ENCODE peak calls at places on chromosomes 11 and 22, in eight cellular contexts. E is GM23248, N is H1, T is kidney, B is IMR-90, U is fibroblast of lung, S is PC-3, I is adipocyte. H is an unnamed sample.

GRCh38 chr22:45452565-45453449 is 39.3 kb downstream of the RIBC2 start:
- DNase-seq in S (no peak), N (no peak), B (peak; percentile 67), U (peak; percentile 53), I (peak; percentile 71), T (no peak), E (peak; percentile 86), H (no peak)

GRCh38 chr11:76219243-76219642 is 12.9 kb upstream of the WNT11 start:
- DNase-seq in S (no peak), N (no peak), T (peak; percentile 21), U (no peak), E (no peak), I (no peak), B (no peak), H (no peak)

GRCh38 chr11:13065200-13065787 is 56.2 kb downstream of the RASSF10 start:
- DNase-seq in B (no peak), E (no peak), N (no peak), T (no peak), I (no peak), S (no peak), U (no peak), H (no peak)

GRCh38 chr11:31809543-31809856 is 1.6 kb downstream of the PAX6 start:
- DNase-seq in I (no peak), S (peak; percentile 10), E (no peak), B (no peak), N (no peak), U (peak; percentile 23), T (no peak), H (no peak)

GRCh38 chr11:313304-313786 is 495 bp upstream of the IFITM1 start:
- DNase-seq in S (no peak), B (no peak), N (no peak), E (peak; percentile 27), I (no peak), T (peak; percentile 75), U (no peak), H (no peak)

GRCh38 chr11:61567286-61568061 is 13.4 kb downstream of the SYT7 start:
- DNase-seq in T (peak; percentile 91), S (peak; percentile 81), N (peak; percentile 58), I (peak; percentile 84), B (peak; percentile 73), U (peak; percentile 71), E (peak; percentile 85), H (peak; percentile 97)

GRCh38 chr11:79259800-79260199 is 181.0 kb downstream of the TENM4 start:
- DNase-seq in S (peak; percentile 31), U (no peak), T (no peak), E (no peak), N (no peak), I (peak; percentile 8), B (no peak), H (peak; percentile 20)

GRCh38 chr22:20395181-20395896 is 1.4 kb downstream of the ZNF74 start:
- DNase-seq in T (no peak), B (no peak), N (no peak), I (no peak), U (no peak), S (no peak), E (no peak), H (no peak)

GRCh38 chr11:128417607-128418324 is 169.6 kb downstream of the ETS1 start:
- DNase-seq in S (peak; percentile 78), N (no peak), E (peak; percentile 93), B (peak; percentile 96), U (peak; percentile 95), T (no peak), I (peak; percentile 89), H (no peak)

GRCh38 chr22:28395920-28396447 is 283.7 kb downstream of the TTC28 start:
- DNase-seq in T (no peak), N (no peak), E (peak; percentile 51), I (peak; percentile 55), B (peak; percentile 48), S (peak; percentile 4), U (peak; percentile 78), H (no peak)

GRCh38 chr22:24937114-24937513 is 9.4 kb downstream of the LHFPL7 start:
- DNase-seq in B (no peak), N (no peak), T (no peak), U (peak; percentile 7), S (peak; percentile 49), E (peak; percentile 35), I (peak; percentile 7), H (peak; percentile 72)

GRCh38 chr11:126246636-126247035 is 22.1 kb downstream of the SRPRA start:
- DNase-seq in S (no peak), T (no peak), I (peak; percentile 40), N (no peak), E (peak; percentile 67), U (peak; percentile 50), B (peak; percentile 59), H (no peak)

GRCh38 chr11:72732329-72732728 is 19.9 kb downstream of the ARAP1 start:
- DNase-seq in I (peak; percentile 25), S (no peak), U (no peak), B (no peak), N (no peak), T (peak; percentile 58), E (peak; percentile 46), H (no peak)

GRCh38 chr11:3140291-3140603 is 24.9 kb downstream of the OSBPL5 start:
- DNase-seq in B (no peak), T (no peak), U (no peak), I (no peak), S (no peak), E (no peak), N (no peak), H (no peak)

GRCh38 chr22:30970356-30970746 is 1.3 kb downstream of the TUG1 start:
- DNase-seq in B (no peak), N (no peak), T (no peak), U (no peak), S (no peak), I (peak; percentile 4), E (peak; percentile 13), H (no peak)

GRCh38 chr11:102010776-102011500 is 36.3 kb upstream of the CFAP300 start:
- DNase-seq in B (peak; percentile 82), I (peak; percentile 91), U (peak; percentile 92), N (peak; percentile 61), E (peak; percentile 95), T (peak; percentile 74), S (peak; percentile 99), H (peak; percentile 94)

GRCh38 chr11:128424271-128424709 is 163.1 kb downstream of the ETS1 start:
- DNase-seq in N (no peak), B (no peak), T (peak; percentile 73), S (no peak), I (no peak), E (peak; percentile 40), U (peak; percentile 47), H (peak; percentile 57)

GRCh38 chr11:23611726-23612125 is 751.5 kb upstream of the CCDC179 start:
- DNase-seq in S (no peak), I (peak; percentile 7), N (no peak), T (no peak), E (no peak), U (no peak), B (no peak), H (no peak)

GRCh38 chr11:116882386-116882785 is 45.0 kb upstream of the APOA1 start:
- DNase-seq in S (peak; percentile 32), I (peak; percentile 56), N (no peak), U (peak; percentile 89), B (peak; percentile 93), T (no peak), E (peak; percentile 88), H (no peak)

GRCh38 chr11:67656278-67656922 is 5.9 kb upstream of the ACY3 start:
- DNase-seq in S (no peak), E (no peak), N (no peak), T (no peak), U (peak; percentile 33), I (no peak), B (peak; percentile 7), H (peak; percentile 3)

GRCh38 chr22:36339171-36340065 is 48.3 kb downstream of the MYH9 start:
- DNase-seq in E (peak; percentile 93), T (no peak), U (peak; percentile 89), I (peak; percentile 73), B (peak; percentile 78), S (no peak), N (no peak), H (no peak)

GRCh38 chr11:926341-926916 is 759 bp downstream of the AP2A2 start:
- DNase-seq in I (peak; percentile 90), S (peak; percentile 47), E (peak; percentile 85), B (peak; percentile 69), N (no peak), U (peak; percentile 70), T (no peak), H (peak; percentile 58)

GRCh38 chr22:45224988-45225731 is 15.5 kb downstream of the KIAA0930 start:
- DNase-seq in T (no peak), B (no peak), E (no peak), I (no peak), U (no peak), S (no peak), N (no peak), H (peak; percentile 29)

DNA sequence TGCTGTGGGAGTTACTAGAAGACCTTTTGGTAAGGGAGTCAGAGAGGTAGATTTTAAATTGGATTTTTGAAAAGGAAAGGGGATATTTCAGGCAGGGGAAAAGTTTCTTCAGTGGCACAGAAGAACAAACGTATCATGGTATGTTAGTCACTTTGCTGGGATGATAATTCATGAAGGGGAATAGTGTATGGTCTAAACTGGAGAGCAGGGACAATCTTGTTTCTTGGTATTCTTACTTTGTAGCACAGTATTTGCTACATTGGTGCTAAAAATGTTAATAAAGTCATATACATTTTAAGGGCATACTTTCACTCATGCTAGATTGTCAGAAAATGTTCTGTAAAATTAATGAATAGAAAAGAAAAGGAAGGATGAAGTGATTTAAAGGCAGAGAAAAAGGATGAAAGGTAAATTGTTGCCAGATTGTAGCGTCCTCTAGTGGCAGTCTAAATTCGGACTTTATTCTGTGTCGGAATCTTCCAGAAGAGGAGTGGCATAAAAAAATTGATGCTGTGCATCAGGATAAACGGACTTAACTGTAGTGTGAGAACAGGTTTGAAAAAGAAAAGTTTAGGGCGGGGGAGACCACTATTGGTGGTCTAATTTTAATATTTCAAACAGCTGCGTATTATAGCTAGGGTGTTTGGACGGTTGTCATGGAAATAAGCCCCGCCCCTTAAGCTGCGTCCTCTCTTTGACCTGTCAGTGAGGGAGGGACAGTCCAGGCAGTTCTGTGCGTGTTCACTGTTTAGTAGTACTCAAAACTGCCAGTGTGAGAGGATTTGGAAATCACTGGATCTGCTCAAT is at the start of gene BCO2:
- DNase-seq in N (no peak), T (peak; percentile 80), U (peak; percentile 67), S (peak; percentile 84), B (peak; percentile 71), E (peak; percentile 87), I (peak; percentile 89), H (peak; percentile 86)
- H3K9ac ChIP-seq in N (no peak within 1 kb of the TSS), T (no peak within 1 kb of the TSS), U (no peak within 1 kb of the TSS), S (no peak within 1 kb of the TSS), B (peak within 1 kb of the TSS; percentile 18), E (peak within 1 kb of the TSS; percentile 71), I (peak within 1 kb of the TSS; percentile 20), H (no peak within 1 kb of the TSS)

GRCh38 chr22:38569181-38569971 is 607 bp downstream of the DMC1 start:
- DNase-seq in T (peak; percentile 72), B (no peak), E (peak; percentile 20), I (no peak), U (no peak), N (no peak), S (no peak), H (no peak)
- H3K9ac ChIP-seq in T (peak overlapping the region; percentile 54), B (peak overlapping the region; percentile 67), E (peak overlapping the region; percentile 81), I (peak overlapping the region; percentile 64), U (peak overlapping the region; percentile 58), N (peak overlapping the region; percentile 65), S (no peak overlapping the region), H (peak overlapping the region; percentile 89)

GRCh38 chr22:39532215-39533071 is at the start of gene RPS19BP1:
- DNase-seq in U (peak; percentile 100), S (peak; percentile 98), T (peak; percentile 99), E (peak; percentile 99), N (peak; percentile 100), B (peak; percentile 99), I (peak; percentile 99), H (peak; percentile 100)
- H3K9ac ChIP-seq in U (peak within 1 kb of the TSS; percentile 69), S (peak within 1 kb of the TSS; percentile 94), T (peak within 1 kb of the TSS; percentile 68), E (peak within 1 kb of the TSS; percentile 92), N (peak within 1 kb of the TSS; percentile 67), B (peak within 1 kb of the TSS; percentile 87), I (peak within 1 kb of the TSS; percentile 97), H (peak within 1 kb of the TSS; percentile 82)

GRCh38 chr22:21816787-21817496 is 50.5 kb downstream of the MAPK1 start:
- DNase-seq in B (peak; percentile 95), E (peak; percentile 95), S (peak; percentile 84), U (peak; percentile 91), T (no peak), I (peak; percentile 92), N (no peak), H (no peak)
- H3K9ac ChIP-seq in B (no peak overlapping the region), E (peak overlapping the region; percentile 73), S (peak overlapping the region; percentile 41), U (peak overlapping the region; percentile 37), T (no peak overlapping the region), I (no peak overlapping the region), N (no peak overlapping the region), H (no peak overlapping the region)